ENCODE peak calls at places on chromosomes 11 and 22, in five cellular contexts. O is A549, Q is RWPE2, J is sigmoid colon, A is small intestine. X is an unnamed sample. For H3K4me1, the result is how much of the 10 kb centered on the place peaks cover.

GRCh38 chr22:47710135-47710534 is 947.7 kb downstream of the TBC1D22A start:
- DNase-seq in O (no peak), A (no peak), J (no peak), Q (no peak), X (no peak)

GRCh38 chr11:27201454-27202302 is 161.1 kb downstream of the BBOX1 start:
- DNase-seq in J (peak), Q (peak), O (peak), A (peak), X (peak)

GRCh38 chr11:62370743-62371440 is 33.6 kb downstream of the ASRGL1 start:
- DNase-seq in Q (no peak), O (no peak), A (peak), J (no peak), X (no peak)

GRCh38 chr11:7449841-7450214 is 35.5 kb upstream of the OLFML1 start:
- DNase-seq in J (no peak), Q (no peak), O (no peak), A (no peak), X (no peak)

GRCh38 chr22:26674211-26675190 is 17.1 kb downstream of the MIAT start:
- DNase-seq in Q (no peak), A (peak), J (no peak), O (no peak), X (no peak)

GRCh38 chr11:93484716-93485115 is 58.5 kb downstream of the SMCO4 start:
- DNase-seq in O (no peak), J (no peak), A (no peak), Q (no peak), X (no peak)

GRCh38 chr11:73218106-73218829 is at the start of gene P2RY2:
- DNase-seq in J (peak), Q (peak), A (peak), O (peak), X (peak)

GRCh38 chr11:117794772-117795629 is 2.0 kb downstream of the DSCAML1 start:
- DNase-seq in J (no peak), O (no peak), A (no peak), Q (peak), X (no peak)

GRCh38 chr11:36455658-36456111 is 54.4 kb downstream of the TRAF6 start:
- DNase-seq in J (peak), A (peak), Q (no peak), O (peak), X (peak)

GRCh38 chr22:24768537-24769374 is 5.8 kb downstream of the PIWIL3 start:
- DNase-seq in A (peak), Q (no peak), J (peak), O (peak), X (no peak)

GRCh38 chr11:126313826-126314225 is 10.0 kb downstream of the DCPS start:
- DNase-seq in A (no peak), O (no peak), Q (no peak), J (no peak), X (no peak)

GRCh38 chr11:64745523-64746328 is 1.8 kb upstream of the RASGRP2 start:
- DNase-seq in A (peak), J (peak), O (peak), Q (no peak), X (no peak)

GRCh38 chr11:125429174-125429707 is 66.8 kb downstream of the FEZ1 start:
- DNase-seq in Q (no peak), J (no peak), A (peak), O (peak), X (no peak)

GRCh38 chr11:10314199-10315072 is 9.6 kb downstream of the ADM start:
- DNase-seq in O (peak), A (peak), Q (no peak), J (no peak), X (peak)

GRCh38 chr11:75716659-75717058 is 979 bp upstream of the MOGAT2 start:
- DNase-seq in Q (no peak), A (no peak), O (no peak), J (no peak), X (no peak)

GRCh38 chr11:75719089-75719638 is 1.5 kb downstream of the MOGAT2 start:
- DNase-seq in J (no peak), Q (no peak), O (no peak), A (peak), X (no peak)

GRCh38 chr11:75718406-75719088 is 909 bp downstream of the MOGAT2 start:
- DNase-seq in Q (no peak), A (no peak), O (no peak), J (no peak), X (no peak)

GRCh38 chr11:75719639-75720239 is 2.1 kb downstream of the MOGAT2 start:
- DNase-seq in J (no peak), Q (no peak), A (peak), O (no peak), X (no peak)

DNA sequence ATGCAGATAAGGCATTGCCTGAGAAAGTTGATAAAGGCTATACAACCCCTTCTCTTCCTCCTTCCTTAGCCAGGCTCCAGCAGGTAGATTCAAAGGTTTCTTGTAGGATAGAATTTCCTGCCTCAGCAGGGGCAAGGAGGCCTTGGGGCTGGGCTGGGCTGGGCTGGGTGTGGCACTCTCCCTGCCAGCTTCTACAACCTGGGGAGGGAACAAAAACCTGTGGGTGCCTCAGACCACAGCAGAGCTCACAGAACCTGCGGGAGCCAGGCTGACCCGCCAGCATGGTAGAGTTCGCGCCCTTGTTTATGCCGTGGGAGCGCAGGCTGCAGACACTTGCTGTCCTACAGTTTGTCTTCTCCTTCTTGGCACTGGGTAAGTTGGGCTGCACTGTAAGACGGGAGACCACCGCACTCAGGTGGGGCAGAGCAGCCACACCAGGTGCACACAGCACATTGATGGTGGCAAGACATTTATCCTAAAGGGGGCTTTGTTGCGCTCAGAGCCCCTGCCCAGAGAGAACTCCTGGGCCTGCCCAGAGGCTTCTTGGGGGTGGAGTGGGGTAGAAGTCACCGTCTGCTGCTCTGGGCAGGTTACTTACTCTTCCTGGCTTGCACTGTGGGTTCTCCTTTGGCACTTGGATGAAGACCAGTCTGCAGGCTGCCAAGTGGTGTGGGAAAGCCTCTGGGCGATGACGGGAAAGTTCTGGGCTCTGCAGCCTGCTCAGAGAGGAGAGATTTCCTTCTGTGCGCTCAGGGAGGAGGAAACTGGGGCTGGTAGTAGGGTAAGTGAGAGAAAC is at the start of gene MOGAT2:
- DNase-seq in J (no peak), Q (no peak), O (no peak), A (peak), X (no peak)
- H3K27ac ChIP-seq in J (no peak), Q (no peak), O (no peak), A (peak), X (no peak)

GRCh38 chr11:68401856-68402255 is 58.7 kb upstream of the PPP6R3 start:
- DNase-seq in O (no peak), Q (no peak), A (no peak), J (no peak), X (no peak)

GRCh38 chr11:68399916-68400315 is 60.6 kb upstream of the PPP6R3 start:
- DNase-seq in J (no peak), A (no peak), Q (peak), O (no peak), X (no peak)

GRCh38 chr11:68403424-68403823 is 57.1 kb upstream of the PPP6R3 start:
- DNase-seq in J (no peak), Q (peak), A (no peak), O (no peak), X (no peak)

GRCh38 chr11:68403831-68404230 is 56.7 kb upstream of the PPP6R3 start:
- DNase-seq in J (no peak), A (no peak), Q (no peak), O (no peak), X (no peak)

DNA sequence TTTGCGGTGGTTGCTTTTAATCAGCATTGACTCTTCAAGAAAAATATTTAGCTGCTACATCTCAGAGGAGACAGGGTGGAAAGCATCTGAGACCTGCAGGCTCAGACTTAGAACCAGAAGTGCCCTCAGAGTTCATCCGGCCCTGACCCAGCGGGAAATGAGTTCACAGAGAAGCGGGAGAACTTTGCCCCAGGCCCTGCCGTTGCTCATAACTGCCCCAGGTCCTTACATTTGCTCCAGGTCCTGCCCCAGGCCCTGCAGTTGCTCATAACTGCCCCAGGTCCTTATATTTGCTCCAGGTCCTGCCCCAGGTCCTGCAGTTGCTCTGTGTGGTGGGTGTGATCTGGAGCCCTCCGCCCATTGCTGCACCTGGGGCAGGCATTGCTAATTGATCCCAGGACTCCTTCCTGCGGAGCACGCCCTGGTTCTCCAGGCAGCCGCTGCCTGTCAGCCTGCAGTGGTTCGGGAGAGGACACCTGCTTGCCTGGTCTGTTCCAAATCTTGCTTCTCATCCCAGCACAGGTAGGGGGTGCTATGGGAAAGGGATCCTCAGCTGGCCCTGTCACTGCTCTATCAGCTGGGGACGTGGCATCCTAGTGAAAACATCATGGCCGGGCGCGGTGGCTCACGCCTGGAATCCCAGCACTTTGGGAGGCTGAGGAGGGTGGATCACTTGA is 58.1 kb upstream of the PPP6R3 start:
- DNase-seq in J (no peak), Q (peak), O (no peak), A (peak), X (no peak)
- H3K4me1 ChIP-seq in J (half or more), Q (under half), O (under half), A (under half), X (under half)

DNA sequence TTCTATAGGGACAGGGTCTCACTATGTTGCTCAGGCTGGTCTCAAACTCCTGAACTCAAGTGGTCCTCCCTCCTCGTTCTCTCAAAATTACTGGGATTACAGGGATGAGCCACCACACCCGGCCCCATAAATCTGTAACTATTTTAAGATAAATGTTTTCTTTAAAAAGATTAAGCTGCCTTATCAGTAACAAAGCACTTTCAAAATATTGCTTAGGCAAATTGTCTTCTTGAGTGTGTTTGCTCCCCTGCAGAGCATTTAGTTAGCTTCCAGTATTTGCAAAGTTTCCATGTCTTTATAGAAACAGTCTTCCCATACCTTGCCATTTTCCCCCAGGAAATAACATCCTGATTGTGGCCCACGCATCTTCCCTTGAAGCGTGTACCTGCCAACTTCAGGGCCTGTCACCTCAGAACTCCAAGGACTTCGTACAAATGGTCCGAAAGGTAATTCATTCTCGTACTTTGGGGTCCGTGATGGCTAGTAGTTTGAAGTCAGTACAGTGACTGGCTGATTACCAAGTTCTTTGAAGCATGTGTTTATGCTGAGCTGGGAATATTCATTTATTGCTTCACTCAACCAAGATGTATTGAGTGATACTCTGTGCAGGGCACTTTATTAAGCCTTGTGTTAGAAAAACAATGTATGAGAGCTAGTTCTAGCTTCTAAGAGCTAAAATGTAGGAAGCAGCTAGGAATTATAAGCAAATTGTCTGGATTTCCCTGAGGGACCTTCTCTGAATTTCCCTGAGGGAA is 30.4 kb upstream of the CRTAM start:
- DNase-seq in A (no peak), J (no peak), Q (no peak), O (no peak), X (no peak)
- H3K27ac ChIP-seq in A (no peak), J (no peak), Q (peak), O (no peak), X (peak)

DNA sequence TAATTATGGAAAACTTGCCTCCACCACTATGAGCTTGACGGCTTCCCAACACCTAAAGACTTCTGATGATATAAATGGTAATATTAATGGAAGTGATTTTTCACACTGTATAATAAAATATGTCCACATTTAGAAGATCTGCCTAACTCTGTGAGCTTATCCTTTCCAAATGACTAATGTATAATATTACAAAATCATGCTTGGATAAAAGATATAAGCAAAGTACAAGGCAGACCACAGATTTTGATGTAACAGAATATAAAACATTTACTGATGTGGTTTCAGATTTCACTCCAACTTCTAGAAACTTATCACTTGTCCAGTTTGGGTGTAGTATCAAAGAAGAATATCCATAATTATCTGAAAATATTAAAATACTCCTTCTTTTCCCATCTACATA is 36.9 kb downstream of the GALNT18 start:
- DNase-seq in Q (no peak), O (no peak), A (no peak), J (no peak), X (no peak)
- H3K4me1 ChIP-seq in Q (under half), O (under half), A (under half), J (half or more), X (under half)

DNA sequence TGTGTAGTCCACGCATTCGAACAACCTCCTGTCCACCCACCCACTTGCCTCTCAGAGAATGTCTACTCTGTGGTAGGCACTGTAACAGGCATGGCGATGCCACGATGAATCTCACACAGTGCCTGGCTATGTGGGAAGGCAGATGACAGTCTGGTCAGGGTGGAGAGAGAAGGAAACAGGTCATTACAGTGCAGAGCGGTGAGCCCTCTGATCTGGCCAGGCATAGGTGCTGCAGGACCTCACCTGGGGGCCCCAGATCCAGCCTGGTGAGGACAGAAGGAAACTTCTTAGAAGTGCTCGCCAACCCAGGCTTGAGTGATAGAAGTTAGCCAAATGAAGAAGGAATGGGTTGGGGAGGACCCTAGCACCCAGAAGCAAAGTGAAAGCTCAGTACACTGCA is 19.0 kb upstream of the PEX26 start:
- DNase-seq in J (no peak), A (no peak), Q (no peak), O (no peak), X (no peak)
- H3K27ac ChIP-seq in J (peak), A (peak), Q (no peak), O (peak), X (peak)

GRCh38 chr22:17869285-17870096 is 95.2 kb upstream of the BID start:
- DNase-seq in A (peak), O (no peak), J (no peak), Q (no peak), X (no peak)

GRCh38 chr22:17868771-17869170 is 94.5 kb upstream of the BID start:
- DNase-seq in A (no peak), J (no peak), O (no peak), Q (no peak), X (no peak)

GRCh38 chr22:17872491-17872890 is 98.2 kb upstream of the BID start:
- DNase-seq in J (no peak), A (peak), Q (no peak), O (no peak), X (peak)

GRCh38 chr22:17871726-17872458 is 97.6 kb upstream of the BID start:
- DNase-seq in Q (no peak), A (no peak), J (no peak), O (no peak), X (no peak)

GRCh38 chr22:17870408-17870807 is 96.1 kb upstream of the BID start:
- DNase-seq in J (no peak), A (peak), Q (no peak), O (no peak), X (no peak)
- H3K4me1 ChIP-seq in J (under half), A (under half), Q (under half), O (under half), X (under half)

GRCh38 chr11:129317564-129317963 is 58.1 kb upstream of the BARX2 start:
- DNase-seq in O (no peak), A (peak), Q (no peak), J (no peak), X (peak)

GRCh38 chr11:129321076-129321475 is 54.6 kb upstream of the BARX2 start:
- DNase-seq in J (no peak), O (no peak), A (peak), Q (no peak), X (no peak)

GRCh38 chr11:129320485-129320884 is 55.2 kb upstream of the BARX2 start:
- DNase-seq in A (peak), O (no peak), J (no peak), Q (no peak), X (no peak)

GRCh38 chr11:129319751-129320150 is 55.9 kb upstream of the BARX2 start:
- DNase-seq in Q (no peak), A (no peak), J (no peak), O (no peak), X (no peak)

GRCh38 chr11:129319201-129319600 is 56.4 kb upstream of the BARX2 start:
- DNase-seq in A (no peak), J (no peak), Q (no peak), O (no peak), X (no peak)
- H3K27ac ChIP-seq in A (no peak), J (no peak), Q (no peak), O (no peak), X (no peak)

X was measured in foreskin keratinocyte.